ENCODE peak calls at places on chromosomes 4 and X, in four cellular contexts. One of them, this sample, is unnamed.

GRCh38 chrX:103503163-103503852 is 16.0 kb downstream of the RAB40A start:
- DNase-seq in HepG2: no peak
- DNase-seq in GM12878: no peak
- DNase-seq in K562: no peak
- DNase-seq in this sample: peak; percentile 20

GRCh38 chr4:80134936-80135701 is 62.1 kb upstream of the ANTXR2 start:
- DNase-seq in K562: no peak
- DNase-seq in HepG2: no peak
- DNase-seq in GM12878: no peak
- DNase-seq in this sample: no peak

GRCh38 chr4:97656034-97656720 is 487.1 kb downstream of the STPG2 start:
- DNase-seq in HepG2: no peak
- DNase-seq in GM12878: no peak
- DNase-seq in K562: no peak
- DNase-seq in this sample: no peak

GRCh38 chr4:128517739-128518510 is 230.3 kb upstream of the PGRMC2 start:
- DNase-seq in HepG2: peak; percentile 68
- DNase-seq in K562: peak; percentile 86
- DNase-seq in GM12878: peak; percentile 94
- DNase-seq in this sample: peak; percentile 20

GRCh38 chr4:14151099-14151498 is 523.6 kb upstream of the BOD1L1 start:
- DNase-seq in HepG2: no peak
- DNase-seq in K562: no peak
- DNase-seq in GM12878: no peak
- DNase-seq in this sample: no peak

GRCh38 chrX:103212749-103213457 is 2.0 kb upstream of the BEX4 start:
- DNase-seq in K562: no peak
- DNase-seq in HepG2: no peak
- DNase-seq in GM12878: no peak
- DNase-seq in this sample: no peak

GRCh38 chr4:128728190-128728589 is 81.3 kb upstream of the JADE1 start:
- DNase-seq in K562: no peak
- DNase-seq in HepG2: no peak
- DNase-seq in GM12878: no peak
- DNase-seq in this sample: no peak

GRCh38 chr4:151313306-151314028 is 11.9 kb downstream of the SH3D19 start:
- DNase-seq in K562: no peak
- DNase-seq in GM12878: no peak
- DNase-seq in HepG2: peak; percentile 18
- DNase-seq in this sample: no peak

GRCh38 chrX:72554448-72555140 is 18.0 kb downstream of the HDAC8 start:
- DNase-seq in HepG2: no peak
- DNase-seq in K562: peak; percentile 11
- DNase-seq in GM12878: no peak
- DNase-seq in this sample: no peak

GRCh38 chr4:38967260-38968095 is 64.7 kb downstream of the TMEM156 start:
- DNase-seq in GM12878: no peak
- DNase-seq in K562: no peak
- DNase-seq in HepG2: peak; percentile 77
- DNase-seq in this sample: no peak

GRCh38 chrX:9195199-9195880 is 161.4 kb upstream of the FAM9B start:
- DNase-seq in GM12878: no peak
- DNase-seq in K562: no peak
- DNase-seq in HepG2: no peak
- DNase-seq in this sample: no peak

GRCh38 chr4:6556263-6556662 is 18.7 kb upstream of the MAN2B2 start:
- DNase-seq in HepG2: no peak
- DNase-seq in GM12878: no peak
- DNase-seq in K562: no peak
- DNase-seq in this sample: no peak

GRCh38 chrX:48800574-48801280 is 1.1 kb upstream of the HDAC6 start:
- DNase-seq in HepG2: no peak
- DNase-seq in GM12878: no peak
- DNase-seq in K562: peak; percentile 92
- DNase-seq in this sample: no peak

GRCh38 chrX:48794993-48795501 is 6.8 kb upstream of the HDAC6 start:
- DNase-seq in K562: peak; percentile 60
- DNase-seq in GM12878: no peak
- DNase-seq in HepG2: no peak
- DNase-seq in this sample: no peak

GRCh38 chrX:48801281-48802088 is at the start of gene HDAC6:
- DNase-seq in HepG2: peak; percentile 95
- DNase-seq in K562: peak; percentile 91
- DNase-seq in GM12878: peak; percentile 94
- DNase-seq in this sample: peak; percentile 89

GRCh38 chrX:48794340-48794920 is 7.4 kb upstream of the HDAC6 start:
- DNase-seq in GM12878: no peak
- DNase-seq in K562: peak; percentile 71
- DNase-seq in HepG2: no peak
- DNase-seq in this sample: no peak

DNA sequence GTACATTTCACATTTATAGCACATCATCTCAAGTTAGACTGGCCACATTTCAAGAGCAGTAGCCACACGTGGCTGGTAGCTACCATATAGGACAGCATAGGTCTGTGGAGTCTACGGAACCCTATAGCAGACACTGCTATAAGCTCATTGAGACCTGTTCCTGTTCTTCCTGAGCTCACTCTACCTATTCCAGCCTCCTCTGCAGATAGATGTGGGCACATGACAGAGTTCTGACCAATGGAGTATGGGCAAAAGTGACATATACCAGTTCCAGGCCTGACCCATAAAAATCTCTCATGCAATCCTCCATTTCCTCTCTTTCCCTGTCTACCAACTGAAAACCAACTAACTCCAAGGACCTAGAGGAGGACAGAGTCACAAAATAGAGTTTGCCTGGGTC is 3.5 kb upstream of the HDAC6 start:
- DNase-seq in GM12878: no peak
- DNase-seq in HepG2: no peak
- DNase-seq in K562: no peak
- DNase-seq in this sample: no peak
- TF ChIP-seq BHLHE40 in GM12878: no peak
- TF ChIP-seq BHLHE40 in HepG2: no peak
- TF ChIP-seq BHLHE40 in K562: no peak
- TF ChIP-seq BHLHE40 in this sample: no peak

GRCh38 chr4:1654216-1654945 is 29.7 kb downstream of the FAM53A start:
- DNase-seq in K562: no peak
- DNase-seq in GM12878: no peak
- DNase-seq in HepG2: no peak
- DNase-seq in this sample: no peak

GRCh38 chr4:1655676-1656075 is 28.4 kb downstream of the FAM53A start:
- DNase-seq in GM12878: no peak
- DNase-seq in K562: no peak
- DNase-seq in HepG2: no peak
- DNase-seq in this sample: no peak

GRCh38 chr4:1652088-1652487 is 32.0 kb downstream of the FAM53A start:
- DNase-seq in K562: no peak
- DNase-seq in HepG2: no peak
- DNase-seq in GM12878: no peak
- DNase-seq in this sample: no peak

GRCh38 chr4:1655081-1655480 is 29.0 kb downstream of the FAM53A start:
- DNase-seq in HepG2: no peak
- DNase-seq in K562: no peak
- DNase-seq in GM12878: no peak
- DNase-seq in this sample: no peak

GRCh38 chr4:1653776-1654175 is 30.3 kb downstream of the FAM53A start:
- DNase-seq in K562: no peak
- DNase-seq in GM12878: no peak
- DNase-seq in HepG2: no peak
- DNase-seq in this sample: no peak
- TF ChIP-seq FOXM1 in K562: no peak
- TF ChIP-seq FOXM1 in GM12878: no peak
- TF ChIP-seq FOXM1 in HepG2: no peak
- TF ChIP-seq FOXM1 in this sample: no peak

DNA sequence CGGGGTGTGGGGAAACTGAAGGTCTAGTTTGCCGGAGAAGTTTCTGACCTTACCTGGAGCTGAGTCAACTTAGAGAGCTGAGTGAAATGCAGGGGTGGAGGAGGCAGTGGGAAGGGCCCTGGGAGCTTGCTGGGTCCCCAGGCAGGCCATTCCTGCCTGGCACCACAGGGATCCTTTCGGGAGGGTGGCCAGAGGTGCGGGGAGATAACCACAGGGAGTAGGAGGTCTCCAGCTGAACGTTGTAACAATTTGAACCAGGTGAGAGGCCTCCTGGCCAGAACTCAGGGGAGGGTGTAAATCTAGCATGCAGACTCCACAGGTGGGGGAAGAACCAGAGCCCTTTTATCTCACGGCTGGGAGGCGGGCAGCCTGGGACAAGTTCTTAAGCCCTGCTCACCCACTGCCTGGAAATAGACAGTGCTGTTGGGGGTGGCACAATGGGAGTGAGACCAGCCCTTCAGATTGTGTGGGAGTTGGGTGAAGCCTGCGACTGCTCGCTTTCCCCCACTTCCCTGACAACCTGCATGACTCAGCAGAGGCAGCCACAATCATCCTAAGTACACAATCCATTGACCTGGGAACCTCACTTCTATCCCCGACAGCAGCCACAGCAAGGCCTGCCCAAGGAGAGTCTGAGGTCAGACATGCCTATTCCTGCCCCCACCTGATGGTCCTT is 247.4 kb downstream of the ADGRA3 start:
- DNase-seq in GM12878: no peak
- DNase-seq in HepG2: peak; percentile 16
- DNase-seq in K562: no peak
- DNase-seq in this sample: no peak
- TF ChIP-seq BHLHE40 in GM12878: no peak
- TF ChIP-seq BHLHE40 in HepG2: no peak
- TF ChIP-seq BHLHE40 in K562: no peak
- TF ChIP-seq BHLHE40 in this sample: no peak

DNA sequence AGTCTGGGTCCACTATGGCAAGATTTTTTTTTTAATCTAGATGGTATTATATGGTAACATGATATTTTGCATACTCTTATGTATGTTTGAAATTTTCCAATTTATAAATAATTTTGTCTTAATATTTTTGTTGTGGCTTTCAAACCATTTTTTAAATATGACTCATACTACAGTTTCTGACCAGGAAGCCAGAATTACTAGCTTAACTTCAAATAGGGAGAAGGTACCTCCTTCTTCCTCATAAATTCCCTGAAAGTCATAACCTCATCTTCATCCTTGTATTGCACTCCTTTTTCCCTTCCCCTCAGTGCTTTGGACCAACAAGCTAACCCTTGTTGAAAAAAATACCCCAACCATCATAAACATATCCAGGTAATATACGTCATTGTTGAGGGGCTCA is 21.6 kb downstream of the ARAP2 start:
- DNase-seq in K562: no peak
- DNase-seq in HepG2: no peak
- DNase-seq in GM12878: no peak
- DNase-seq in this sample: no peak
- TF ChIP-seq FOXM1 in K562: no peak
- TF ChIP-seq FOXM1 in HepG2: no peak
- TF ChIP-seq FOXM1 in GM12878: no peak
- TF ChIP-seq FOXM1 in this sample: no peak

DNA sequence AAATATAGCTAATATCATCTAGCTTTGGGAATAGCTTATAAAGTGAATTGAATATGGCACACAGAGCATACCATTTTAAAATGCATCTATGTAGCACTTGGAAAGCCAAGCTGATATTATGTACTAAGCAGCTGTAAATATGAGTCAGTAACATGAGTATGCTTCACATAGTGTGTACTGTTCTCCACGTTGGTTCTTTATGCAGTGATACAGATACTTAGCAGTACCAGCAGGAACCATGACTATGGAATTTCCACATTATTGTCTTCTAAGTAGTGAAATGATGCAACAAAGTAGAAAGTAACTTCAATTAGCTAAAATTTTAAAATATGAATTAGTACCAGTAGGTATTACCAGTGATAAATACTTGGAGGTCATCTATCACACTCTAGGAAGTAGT is 320.1 kb downstream of the BMPR1B start:
- DNase-seq in HepG2: no peak
- DNase-seq in GM12878: no peak
- DNase-seq in K562: no peak
- DNase-seq in this sample: no peak
- TF ChIP-seq BHLHE40 in HepG2: no peak
- TF ChIP-seq BHLHE40 in GM12878: no peak
- TF ChIP-seq BHLHE40 in K562: no peak
- TF ChIP-seq BHLHE40 in this sample: no peak

GRCh38 chrX:10310502-10310901 is 153.7 kb downstream of the CLCN4 start:
- DNase-seq in K562: no peak
- DNase-seq in GM12878: no peak
- DNase-seq in HepG2: no peak
- DNase-seq in this sample: no peak
- TF ChIP-seq FOXM1 in K562: no peak
- TF ChIP-seq FOXM1 in GM12878: no peak
- TF ChIP-seq FOXM1 in HepG2: no peak
- TF ChIP-seq FOXM1 in this sample: no peak

GRCh38 chrX:93977641-93978040 is 303.6 kb downstream of the FAM133A start:
- DNase-seq in K562: no peak
- DNase-seq in HepG2: no peak
- DNase-seq in GM12878: no peak
- DNase-seq in this sample: no peak
- TF ChIP-seq BHLHE40 in K562: no peak
- TF ChIP-seq BHLHE40 in HepG2: no peak
- TF ChIP-seq BHLHE40 in GM12878: no peak
- TF ChIP-seq BHLHE40 in this sample: no peak

GRCh38 chr4:111807556-111807955 is 337.7 kb upstream of the FAM241A start:
- DNase-seq in HepG2: no peak
- DNase-seq in K562: no peak
- DNase-seq in GM12878: no peak
- DNase-seq in this sample: no peak

GRCh38 chr4:111802191-111802590 is 343.1 kb upstream of the FAM241A start:
- DNase-seq in K562: no peak
- DNase-seq in GM12878: no peak
- DNase-seq in HepG2: no peak
- DNase-seq in this sample: no peak

GRCh38 chr4:111811661-111812060 is 333.6 kb upstream of the FAM241A start:
- DNase-seq in GM12878: no peak
- DNase-seq in HepG2: no peak
- DNase-seq in K562: no peak
- DNase-seq in this sample: no peak

GRCh38 chr4:111808174-111808573 is 337.1 kb upstream of the FAM241A start:
- DNase-seq in K562: no peak
- DNase-seq in HepG2: no peak
- DNase-seq in GM12878: no peak
- DNase-seq in this sample: no peak

GRCh38 chr4:111806331-111806730 is 338.9 kb upstream of the FAM241A start:
- DNase-seq in HepG2: peak; percentile 21
- DNase-seq in K562: no peak
- DNase-seq in GM12878: no peak
- DNase-seq in this sample: peak; percentile 59
- TF ChIP-seq FOXM1 in HepG2: no peak
- TF ChIP-seq FOXM1 in K562: no peak
- TF ChIP-seq FOXM1 in GM12878: no peak
- TF ChIP-seq FOXM1 in this sample: no peak

GRCh38 chr4:140047781-140048180 is 106.2 kb downstream of the MAML3 start:
- DNase-seq in HepG2: no peak
- DNase-seq in K562: no peak
- DNase-seq in GM12878: no peak
- DNase-seq in this sample: no peak

GRCh38 chr4:140047017-140047640 is 106.9 kb downstream of the MAML3 start:
- DNase-seq in GM12878: no peak
- DNase-seq in K562: no peak
- DNase-seq in HepG2: no peak
- DNase-seq in this sample: no peak

GRCh38 chr4:140048419-140049022 is 105.5 kb downstream of the MAML3 start:
- DNase-seq in HepG2: no peak
- DNase-seq in K562: no peak
- DNase-seq in GM12878: no peak
- DNase-seq in this sample: no peak

GRCh38 chr4:140049924-140050681 is 103.9 kb downstream of the MAML3 start:
- DNase-seq in K562: peak; percentile 14
- DNase-seq in HepG2: no peak
- DNase-seq in GM12878: no peak
- DNase-seq in this sample: peak; percentile 54

GRCh38 chr4:140049024-140049923 is 104.7 kb downstream of the MAML3 start:
- DNase-seq in HepG2: peak; percentile 2
- DNase-seq in K562: no peak
- DNase-seq in GM12878: no peak
- DNase-seq in this sample: peak; percentile 28
- TF ChIP-seq BHLHE40 in HepG2: no peak
- TF ChIP-seq BHLHE40 in K562: no peak
- TF ChIP-seq BHLHE40 in GM12878: no peak
- TF ChIP-seq BHLHE40 in this sample: no peak

This sample was measured in HEK293T.